ENCODE peak calls at places on chromosomes 3 and 15, in five cellular contexts. Y is AG08395; N is RPMI7951; F is iris pigment epithelial cell; G is effector CD4-positive, alpha-beta T cell. O is an unnamed sample.

GRCh38 chr3:25889132-25889917 is 99.4 kb downstream of the OXSM start:
- DNase-seq in Y (no peak), N (no peak), F (no peak), G (no peak), O (no peak)

GRCh38 chr3:126351771-126352475 is 5.3 kb downstream of the KLF15 start:
- DNase-seq in Y (no peak), N (no peak), F (no peak), G (no peak), O (no peak)

GRCh38 chr3:197711973-197712707 is 24.6 kb downstream of the RUBCN start:
- DNase-seq in Y (peak), N (peak), F (peak), G (peak), O (peak)

GRCh38 chr15:82951472-82952155 is 906 bp downstream of the HOMER2 start:
- DNase-seq in Y (peak), N (peak), F (no peak), G (no peak), O (no peak)

GRCh38 chr3:24242012-24242698 is 252.5 kb downstream of the THRB start:
- DNase-seq in Y (peak), N (peak), F (peak), G (no peak), O (peak)

GRCh38 chr3:14540821-14541385 is 761 bp upstream of the GRIP2 start:
- DNase-seq in Y (no peak), N (no peak), F (no peak), G (no peak), O (no peak)

GRCh38 chr3:141124715-141125114 is 73.6 kb downstream of the SPSB4 start:
- DNase-seq in Y (no peak), N (no peak), F (no peak), G (no peak), O (no peak)

GRCh38 chr3:43180027-43180426 is 74.1 kb upstream of the POMGNT2 start:
- DNase-seq in Y (peak), N (peak), F (peak), G (peak), O (no peak)

GRCh38 chr15:77495806-77496589 is 75.3 kb downstream of the HMG20A start:
- DNase-seq in Y (peak), N (peak), F (peak), G (no peak), O (no peak)

GRCh38 chr15:68047826-68048225 is 6.3 kb upstream of the PIAS1 start:
- DNase-seq in Y (no peak), N (no peak), F (no peak), G (no peak), O (no peak)

GRCh38 chr15:92693922-92694331 is 38.4 kb upstream of the FAM174B start:
- DNase-seq in Y (peak), N (peak), F (peak), G (no peak), O (no peak)

GRCh38 chr15:28892789-28893610 is 7.2 kb downstream of the APBA2 start:
- DNase-seq in Y (no peak), N (peak), F (peak), G (no peak), O (peak)

GRCh38 chr3:46759239-46760152 is 41.8 kb upstream of the PRSS50 start:
- DNase-seq in Y (no peak), N (no peak), F (no peak), G (no peak), O (no peak)

GRCh38 chr3:168047190-168047795 is 48.4 kb downstream of the GOLIM4 start:
- DNase-seq in Y (peak), N (peak), F (peak), G (no peak), O (peak)